ENCODE peak calls at places on chromosome X, in seven cellular contexts. One of them, this sample, is unnamed.

GRCh38 chrX:281166-281999 is at the start of gene PLCXD1:
- DNase-seq in colonic mucosa: no peak
- DNase-seq in choroid plexus epithelial cell: peak; percentile 69
- DNase-seq in endothelial cell: peak; percentile 26
- DNase-seq in MM.1S: peak; percentile 21
- DNase-seq in GM13976: peak; percentile 78
- DNase-seq in A549: peak; percentile 96
- DNase-seq in this sample: peak; percentile 71

GRCh38 chrX:1545776-1546408 is 8.9 kb upstream of the P2RY8 start:
- DNase-seq in choroid plexus epithelial cell: no peak
- DNase-seq in A549: no peak
- DNase-seq in GM13976: no peak
- DNase-seq in endothelial cell: no peak
- DNase-seq in colonic mucosa: peak; percentile 1
- DNase-seq in MM.1S: no peak
- DNase-seq in this sample: no peak

GRCh38 chrX:43750248-43750676 is 94.2 kb downstream of the MAOA start:
- DNase-seq in MM.1S: peak; percentile 70
- DNase-seq in colonic mucosa: peak; percentile 58
- DNase-seq in endothelial cell: peak; percentile 18
- DNase-seq in GM13976: peak; percentile 37
- DNase-seq in A549: peak; percentile 55
- DNase-seq in choroid plexus epithelial cell: peak; percentile 72
- DNase-seq in this sample: peak; percentile 44

GRCh38 chrX:112163916-112164315 is 81.3 kb upstream of the TRPC5 start:
- DNase-seq in colonic mucosa: no peak
- DNase-seq in A549: no peak
- DNase-seq in GM13976: no peak
- DNase-seq in MM.1S: no peak
- DNase-seq in choroid plexus epithelial cell: no peak
- DNase-seq in endothelial cell: no peak
- DNase-seq in this sample: no peak

GRCh38 chrX:16130707-16131106 is 7.3 kb downstream of the GRPR start:
- DNase-seq in colonic mucosa: no peak
- DNase-seq in A549: no peak
- DNase-seq in choroid plexus epithelial cell: no peak
- DNase-seq in endothelial cell: no peak
- DNase-seq in GM13976: no peak
- DNase-seq in MM.1S: no peak
- DNase-seq in this sample: no peak

GRCh38 chrX:12309040-12309732 is 170.9 kb downstream of the FRMPD4 start:
- DNase-seq in colonic mucosa: no peak
- DNase-seq in choroid plexus epithelial cell: no peak
- DNase-seq in A549: peak; percentile 72
- DNase-seq in GM13976: no peak
- DNase-seq in endothelial cell: no peak
- DNase-seq in MM.1S: no peak
- DNase-seq in this sample: no peak

GRCh38 chrX:40304115-40304514 is 206.4 kb upstream of the BCOR start:
- DNase-seq in endothelial cell: no peak
- DNase-seq in GM13976: no peak
- DNase-seq in MM.1S: no peak
- DNase-seq in colonic mucosa: no peak
- DNase-seq in A549: no peak
- DNase-seq in choroid plexus epithelial cell: no peak
- DNase-seq in this sample: no peak

GRCh38 chrX:14476169-14476568 is 53.2 kb upstream of the GLRA2 start:
- DNase-seq in endothelial cell: no peak
- DNase-seq in GM13976: no peak
- DNase-seq in choroid plexus epithelial cell: no peak
- DNase-seq in A549: no peak
- DNase-seq in MM.1S: no peak
- DNase-seq in colonic mucosa: peak; percentile 24
- DNase-seq in this sample: no peak

GRCh38 chrX:154595559-154595958 is 10.6 kb downstream of the CTAG1A start:
- DNase-seq in endothelial cell: no peak
- DNase-seq in MM.1S: no peak
- DNase-seq in GM13976: no peak
- DNase-seq in A549: no peak
- DNase-seq in choroid plexus epithelial cell: no peak
- DNase-seq in colonic mucosa: no peak
- DNase-seq in this sample: no peak

GRCh38 chrX:100512471-100512870 is 72.3 kb upstream of the TNMD start:
- DNase-seq in colonic mucosa: no peak
- DNase-seq in choroid plexus epithelial cell: peak; percentile 26
- DNase-seq in MM.1S: no peak
- DNase-seq in GM13976: peak; percentile 34
- DNase-seq in A549: peak; percentile 1
- DNase-seq in endothelial cell: no peak
- DNase-seq in this sample: no peak

GRCh38 chrX:113935516-113935915 is 648.4 kb upstream of the HTR2C start:
- DNase-seq in A549: peak; percentile 5
- DNase-seq in colonic mucosa: no peak
- DNase-seq in MM.1S: no peak
- DNase-seq in choroid plexus epithelial cell: no peak
- DNase-seq in endothelial cell: no peak
- DNase-seq in GM13976: no peak
- DNase-seq in this sample: no peak

GRCh38 chrX:106952988-106953387 is 32.8 kb downstream of the CLDN2 start:
- DNase-seq in colonic mucosa: no peak
- DNase-seq in MM.1S: peak; percentile 9
- DNase-seq in choroid plexus epithelial cell: peak; percentile 55
- DNase-seq in endothelial cell: no peak
- DNase-seq in GM13976: no peak
- DNase-seq in A549: peak; percentile 32
- DNase-seq in this sample: no peak

GRCh38 chrX:44908838-44909237 is 35.9 kb downstream of the KDM6A start:
- DNase-seq in A549: no peak
- DNase-seq in MM.1S: no peak
- DNase-seq in GM13976: no peak
- DNase-seq in endothelial cell: no peak
- DNase-seq in choroid plexus epithelial cell: no peak
- DNase-seq in colonic mucosa: no peak
- DNase-seq in this sample: no peak

GRCh38 chrX:40169193-40170086 is 71.7 kb upstream of the BCOR start:
- DNase-seq in GM13976: peak; percentile 70
- DNase-seq in MM.1S: peak; percentile 82
- DNase-seq in colonic mucosa: peak; percentile 79
- DNase-seq in choroid plexus epithelial cell: peak; percentile 92
- DNase-seq in endothelial cell: peak; percentile 69
- DNase-seq in A549: peak; percentile 81
- DNase-seq in this sample: peak; percentile 69

GRCh38 chrX:1165535-1166196 is 46.8 kb downstream of the CRLF2 start:
- DNase-seq in choroid plexus epithelial cell: peak; percentile 5
- DNase-seq in MM.1S: no peak
- DNase-seq in colonic mucosa: no peak
- DNase-seq in endothelial cell: no peak
- DNase-seq in GM13976: peak; percentile 34
- DNase-seq in A549: peak; percentile 84
- DNase-seq in this sample: peak; percentile 18

GRCh38 chrX:97267916-97268680 is 384.4 kb downstream of the RPA4 start:
- DNase-seq in choroid plexus epithelial cell: peak; percentile 39
- DNase-seq in MM.1S: no peak
- DNase-seq in GM13976: no peak
- DNase-seq in A549: no peak
- DNase-seq in colonic mucosa: no peak
- DNase-seq in endothelial cell: no peak
- DNase-seq in this sample: no peak

GRCh38 chrX:126900937-126901336 is 81.4 kb downstream of the PRR32 start:
- DNase-seq in endothelial cell: no peak
- DNase-seq in GM13976: no peak
- DNase-seq in MM.1S: no peak
- DNase-seq in choroid plexus epithelial cell: no peak
- DNase-seq in colonic mucosa: no peak
- DNase-seq in A549: no peak
- DNase-seq in this sample: no peak

DNA sequence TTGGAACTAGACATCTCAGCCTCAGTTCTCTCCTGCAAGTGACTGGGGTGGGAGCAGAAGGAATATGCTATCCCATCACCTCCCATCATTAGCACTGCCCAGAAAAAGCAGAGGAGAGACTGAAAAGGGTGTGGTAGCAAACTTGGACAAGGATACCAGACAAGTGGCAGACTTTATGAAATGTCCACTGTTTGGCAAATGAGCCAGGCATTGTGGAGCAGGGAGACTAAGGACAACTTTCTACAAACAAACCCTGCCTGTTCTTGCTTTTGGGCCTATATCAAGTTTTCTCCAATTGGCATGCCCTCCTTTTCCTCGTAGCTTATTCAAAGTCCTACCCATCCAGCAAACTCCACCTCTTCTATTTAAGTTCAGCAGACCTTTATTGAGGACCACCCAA is 41.6 kb downstream of the ZCCHC12 start:
- DNase-seq in MM.1S: no peak
- DNase-seq in GM13976: no peak
- DNase-seq in choroid plexus epithelial cell: no peak
- DNase-seq in colonic mucosa: no peak
- DNase-seq in A549: no peak
- DNase-seq in endothelial cell: no peak
- DNase-seq in this sample: no peak
- TF ChIP-seq CTCF in MM.1S: no peak
- TF ChIP-seq CTCF in GM13976: no peak
- TF ChIP-seq CTCF in choroid plexus epithelial cell: no peak
- TF ChIP-seq CTCF in colonic mucosa: no peak
- TF ChIP-seq CTCF in A549: no peak
- TF ChIP-seq CTCF in endothelial cell: no peak
- TF ChIP-seq CTCF in this sample: no peak

GRCh38 chrX:50677789-50678188 is 136.2 kb downstream of the SHROOM4 start:
- DNase-seq in GM13976: no peak
- DNase-seq in MM.1S: no peak
- DNase-seq in A549: no peak
- DNase-seq in endothelial cell: no peak
- DNase-seq in choroid plexus epithelial cell: no peak
- DNase-seq in colonic mucosa: no peak
- DNase-seq in this sample: no peak

GRCh38 chrX:50684871-50685270 is 129.1 kb downstream of the SHROOM4 start:
- DNase-seq in MM.1S: no peak
- DNase-seq in A549: no peak
- DNase-seq in choroid plexus epithelial cell: no peak
- DNase-seq in colonic mucosa: no peak
- DNase-seq in GM13976: no peak
- DNase-seq in endothelial cell: no peak
- DNase-seq in this sample: no peak

GRCh38 chrX:50680990-50681389 is 133.0 kb downstream of the SHROOM4 start:
- DNase-seq in A549: peak; percentile 1
- DNase-seq in choroid plexus epithelial cell: peak; percentile 23
- DNase-seq in GM13976: no peak
- DNase-seq in MM.1S: no peak
- DNase-seq in colonic mucosa: no peak
- DNase-seq in endothelial cell: peak; percentile 38
- DNase-seq in this sample: peak; percentile 10
- TF ChIP-seq CTCF in A549: no peak
- TF ChIP-seq CTCF in choroid plexus epithelial cell: peak; percentile 58
- TF ChIP-seq CTCF in GM13976: no peak
- TF ChIP-seq CTCF in MM.1S: peak; percentile 33
- TF ChIP-seq CTCF in colonic mucosa: no peak
- TF ChIP-seq CTCF in endothelial cell: peak; percentile 57
- TF ChIP-seq CTCF in this sample: peak; percentile 33

DNA sequence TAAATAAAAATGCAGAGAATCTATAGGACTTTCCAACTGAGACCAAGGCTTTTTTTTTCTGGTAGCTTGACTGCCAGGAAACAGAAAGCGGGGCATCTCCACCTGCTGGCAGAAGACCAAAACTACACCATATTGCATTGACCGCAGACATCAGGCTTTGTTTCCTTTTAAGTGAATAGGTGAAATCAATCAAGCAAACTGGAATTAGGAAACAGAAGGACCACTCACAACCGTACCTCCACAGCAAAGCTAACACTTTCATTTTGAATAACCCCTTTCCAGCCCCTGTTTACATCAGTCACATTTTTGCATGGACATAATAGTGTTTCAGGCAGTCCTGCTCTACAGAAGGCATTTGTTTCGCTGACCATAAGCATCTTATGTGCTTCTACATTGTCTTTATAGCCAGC is 218.2 kb downstream of the IDS start:
- DNase-seq in A549: peak; percentile 38
- DNase-seq in MM.1S: peak; percentile 52
- DNase-seq in GM13976: peak; percentile 36
- DNase-seq in colonic mucosa: peak; percentile 25
- DNase-seq in endothelial cell: peak; percentile 38
- DNase-seq in choroid plexus epithelial cell: peak; percentile 70
- DNase-seq in this sample: peak; percentile 42
- TF ChIP-seq CTCF in A549: peak; percentile 47
- TF ChIP-seq CTCF in MM.1S: peak; percentile 75
- TF ChIP-seq CTCF in GM13976: peak; percentile 71
- TF ChIP-seq CTCF in colonic mucosa: peak; percentile 56
- TF ChIP-seq CTCF in endothelial cell: peak; percentile 61
- TF ChIP-seq CTCF in choroid plexus epithelial cell: peak; percentile 78
- TF ChIP-seq CTCF in this sample: peak; percentile 75

DNA sequence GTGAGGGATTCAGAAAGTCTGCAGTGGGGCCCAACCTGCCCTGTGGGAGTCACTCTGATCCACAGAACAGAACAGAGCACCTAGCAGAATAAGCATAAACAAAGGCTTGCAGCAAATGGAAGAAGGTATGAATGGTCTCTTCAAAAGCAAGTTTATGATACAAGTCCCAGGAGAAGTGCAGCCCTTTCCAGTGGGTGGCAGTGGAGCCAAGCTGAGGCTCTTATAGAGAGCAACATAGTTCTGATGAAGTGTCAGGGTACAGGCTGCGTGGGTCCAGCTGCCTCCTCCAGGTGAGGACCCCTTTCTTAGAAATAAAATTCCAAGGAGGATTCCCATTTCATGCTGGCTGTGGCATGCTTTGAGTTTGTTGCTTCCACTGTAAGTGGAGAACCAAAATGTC is 88.8 kb upstream of the PAK3 start:
- DNase-seq in colonic mucosa: no peak
- DNase-seq in GM13976: no peak
- DNase-seq in MM.1S: no peak
- DNase-seq in endothelial cell: no peak
- DNase-seq in A549: no peak
- DNase-seq in choroid plexus epithelial cell: no peak
- DNase-seq in this sample: no peak
- TF ChIP-seq CTCF in colonic mucosa: no peak
- TF ChIP-seq CTCF in GM13976: no peak
- TF ChIP-seq CTCF in MM.1S: no peak
- TF ChIP-seq CTCF in endothelial cell: no peak
- TF ChIP-seq CTCF in A549: no peak
- TF ChIP-seq CTCF in choroid plexus epithelial cell: no peak
- TF ChIP-seq CTCF in this sample: no peak

GRCh38 chrX:110401142-110401541 is 42.5 kb downstream of the RTL9 start:
- DNase-seq in endothelial cell: no peak
- DNase-seq in GM13976: no peak
- DNase-seq in colonic mucosa: no peak
- DNase-seq in A549: peak; percentile 34
- DNase-seq in MM.1S: peak; percentile 35
- DNase-seq in choroid plexus epithelial cell: no peak
- DNase-seq in this sample: no peak
- TF ChIP-seq CTCF in endothelial cell: no peak
- TF ChIP-seq CTCF in GM13976: no peak
- TF ChIP-seq CTCF in colonic mucosa: no peak
- TF ChIP-seq CTCF in A549: no peak
- TF ChIP-seq CTCF in MM.1S: peak; percentile 39
- TF ChIP-seq CTCF in choroid plexus epithelial cell: no peak
- TF ChIP-seq CTCF in this sample: no peak